ENCODE peak calls at places on chromosomes 7 and 10, in four cellular contexts. S, T, V and Z are unnamed samples.

GRCh38 chr10:48801026-48801425 is 116.4 kb downstream of the WDFY4 start:
- DNase-seq in V (no peak), S (no peak), T (no peak), Z (no peak)

GRCh38 chr10:130021373-130021950 is 57.4 kb upstream of the EBF3 start:
- DNase-seq in S (peak; percentile 71), V (peak; percentile 23), T (no peak), Z (no peak)

GRCh38 chr7:90459888-90460287 is 9.6 kb upstream of the PTTG1IP2 start:
- DNase-seq in S (peak; percentile 22), V (no peak), T (no peak), Z (no peak)

GRCh38 chr10:113578766-113579165 is 25.9 kb downstream of the HABP2 start:
- DNase-seq in T (no peak), S (no peak), V (no peak), Z (no peak)

GRCh38 chr10:102682441-102682840 is 31.8 kb downstream of the ARL3 start:
- DNase-seq in S (no peak), T (no peak), V (no peak), Z (no peak)

GRCh38 chr7:157397751-157398691 is 61.2 kb downstream of the DNAJB6 start:
- DNase-seq in V (peak; percentile 53), T (peak; percentile 60), S (peak; percentile 88), Z (peak; percentile 77)

GRCh38 chr7:117127585-117128168 is 174.4 kb downstream of the ST7 start:
- DNase-seq in T (peak; percentile 36), V (peak; percentile 21), S (peak; percentile 76), Z (peak; percentile 60)

GRCh38 chr7:142608630-142609029 is 140.6 kb upstream of the PRSS1 start:
- DNase-seq in S (no peak), T (no peak), V (no peak), Z (no peak)

GRCh38 chr10:62183442-62183841 is 85.2 kb downstream of the RTKN2 start:
- DNase-seq in V (no peak), S (no peak), T (no peak), Z (no peak)

GRCh38 chr7:127973797-127974196 is 57.4 kb downstream of the LRRC4 start:
- DNase-seq in V (no peak), T (no peak), S (no peak), Z (no peak)

GRCh38 chr7:156002362-156003001 is 190.2 kb upstream of the SHH start:
- DNase-seq in S (no peak), V (no peak), T (no peak), Z (no peak)

GRCh38 chr10:108684431-108684830 is 1238.9 kb downstream of the XPNPEP1 start:
- DNase-seq in V (no peak), T (no peak), S (no peak), Z (no peak)

GRCh38 chr7:112053405-112054069 is 152.7 kb downstream of the DOCK4 start:
- DNase-seq in T (no peak), V (no peak), S (no peak), Z (no peak)

GRCh38 chr7:100444311-100445278 is 8.3 kb upstream of the PPP1R35 start:
- DNase-seq in T (no peak), S (peak; percentile 90), V (no peak), Z (no peak)

GRCh38 chr10:63521389-63522128 is at the start of gene REEP3:
- DNase-seq in V (peak; percentile 29), S (peak; percentile 81), T (peak; percentile 87), Z (peak; percentile 67)

GRCh38 chr10:61882621-61883375 is 18.7 kb upstream of the ARID5B start:
- DNase-seq in T (no peak), V (no peak), S (no peak), Z (no peak)

GRCh38 chr10:109126541-109126940 is 796.8 kb downstream of the XPNPEP1 start:
- DNase-seq in V (no peak), T (no peak), S (no peak), Z (no peak)

GRCh38 chr10:43417950-43418768 is 9.2 kb upstream of the HNRNPF start:
- DNase-seq in S (no peak), T (no peak), V (no peak), Z (no peak)

GRCh38 chr10:81978238-81978637 is 103.2 kb downstream of the NRG3 start:
- DNase-seq in V (no peak), T (no peak), S (peak; percentile 12), Z (no peak)

GRCh38 chr7:107071129-107071528 is 26.6 kb downstream of the PRKAR2B start:
- DNase-seq in S (no peak), V (no peak), T (no peak), Z (no peak)

GRCh38 chr7:24665564-24666294 is 91.5 kb downstream of the GSDME start:
- DNase-seq in S (peak; percentile 74), V (peak; percentile 29), T (peak; percentile 18), Z (peak; percentile 47)

GRCh38 chr7:77393261-77393660 is 22.9 kb downstream of the GSAP start:
- DNase-seq in S (no peak), T (no peak), V (no peak), Z (no peak)

GRCh38 chr7:107405559-107405958 is 64.3 kb upstream of the GPR22 start:
- DNase-seq in T (no peak), S (no peak), V (no peak), Z (no peak)

GRCh38 chr10:105864854-105865253 is 1223.8 kb downstream of the SORCS3 start:
- DNase-seq in V (no peak), T (no peak), S (no peak), Z (no peak)

GRCh38 chr7:152683297-152683696 is 7.4 kb upstream of the XRCC2 start:
- DNase-seq in V (no peak), S (no peak), T (no peak), Z (no peak)

GRCh38 chr10:99395750-99396445 is 34.5 kb downstream of the GOT1 start:
- DNase-seq in T (no peak), S (peak; percentile 82), V (peak; percentile 32), Z (no peak)

GRCh38 chr10:125027889-125028288 is 86.0 kb downstream of the ZRANB1 start:
- DNase-seq in V (no peak), T (no peak), S (no peak), Z (no peak)

GRCh38 chr10:14742815-14743214 is 31.9 kb downstream of the FAM107B start:
- DNase-seq in T (no peak), V (no peak), S (peak; percentile 8), Z (no peak)

GRCh38 chr10:74039561-74040145 is 41.7 kb downstream of the VCL start:
- DNase-seq in V (no peak), T (no peak), S (peak; percentile 89), Z (no peak)

GRCh38 chr7:8387551-8388256 is 45.7 kb upstream of the NXPH1 start:
- DNase-seq in T (no peak), V (no peak), S (no peak), Z (no peak)